ENCODE peak calls at places on chromosomes 13 and 19, in four cellular contexts. W, L, F and Y are unnamed samples. For H3K4me1, the result is how much of the 10 kb centered on the place peaks cover.

GRCh38 chr13:27117947-27118346 is 53.7 kb downstream of the USP12 start:
- DNase-seq in W (no peak), L (no peak), F (no peak), Y (no peak)

GRCh38 chr13:96417956-96418355 is 328.0 kb downstream of the HS6ST3 start:
- DNase-seq in W (no peak), L (no peak), F (no peak), Y (no peak)

GRCh38 chr13:35252536-35253205 is 223.8 kb downstream of the MAB21L1 start:
- DNase-seq in W (no peak), L (no peak), F (no peak), Y (no peak)

GRCh38 chr19:51094696-51095279 is 12.1 kb upstream of the KLK14 start:
- DNase-seq in W (peak), L (no peak), F (no peak), Y (no peak)

GRCh38 chr19:48490980-48491792 is 20.4 kb downstream of the LMTK3 start:
- DNase-seq in W (no peak), L (no peak), F (no peak), Y (no peak)

GRCh38 chr13:106520205-106521004 is 15.1 kb downstream of the EFNB2 start:
- DNase-seq in W (no peak), L (peak), F (no peak), Y (no peak)

GRCh38 chr19:2582984-2583956 is 107.3 kb downstream of the GADD45B start:
- DNase-seq in W (no peak), L (no peak), F (no peak), Y (no peak)

GRCh38 chr19:23981863-23982262 is 67.2 kb downstream of the ZNF726 start:
- DNase-seq in W (no peak), L (no peak), F (no peak), Y (no peak)

GRCh38 chr13:111458739-111459138 is 138.3 kb downstream of the TEX29 start:
- DNase-seq in W (no peak), L (no peak), F (no peak), Y (no peak)

GRCh38 chr19:8611391-8611883 is 922 bp upstream of the ADAMTS10 start:
- DNase-seq in W (no peak), L (no peak), F (no peak), Y (no peak)

GRCh38 chr13:109862627-109863026 is 76.2 kb upstream of the IRS2 start:
- DNase-seq in W (no peak), L (peak), F (no peak), Y (no peak)

GRCh38 chr19:8721334-8721733 is at the start of gene OR2Z1:
- DNase-seq in W (no peak), L (no peak), F (no peak), Y (no peak)

GRCh38 chr13:30274083-30274482 is 33.3 kb downstream of the KATNAL1 start:
- DNase-seq in W (no peak), L (no peak), F (no peak), Y (no peak)

GRCh38 chr19:31518626-31519025 is 169.4 kb upstream of the TSHZ3 start:
- DNase-seq in W (no peak), L (no peak), F (no peak), Y (no peak)

GRCh38 chr13:49690990-49691886 is at the start of gene EBPL:
- DNase-seq in W (peak), L (peak), F (peak), Y (peak)

GRCh38 chr13:69857188-69857821 is 250.3 kb upstream of the ATXN8OS start:
- DNase-seq in W (peak), L (peak), F (no peak), Y (peak)

GRCh38 chr19:37966211-37967072 is 59.4 kb downstream of the SIPA1L3 start:
- DNase-seq in W (no peak), L (peak), F (no peak), Y (no peak)

GRCh38 chr19:44580366-44580895 is 32.9 kb upstream of the IGSF23 start:
- DNase-seq in W (no peak), L (no peak), F (no peak), Y (no peak)

GRCh38 chr13:52455677-52456041 is 381 bp downstream of the CKAP2 start:
- DNase-seq in W (peak), L (peak), F (peak), Y (peak)

GRCh38 chr19:17755977-17756670 is 4.8 kb downstream of the FCHO1 start:
- DNase-seq in W (peak), L (peak), F (no peak), Y (no peak)

GRCh38 chr13:34258646-34259386 is 440.9 kb downstream of the RFC3 start:
- DNase-seq in W (no peak), L (no peak), F (no peak), Y (no peak)

GRCh38 chr19:8738377-8738776 is 16.9 kb downstream of the OR2Z1 start:
- DNase-seq in W (no peak), L (no peak), F (no peak), Y (no peak)

GRCh38 chr19:30084390-30084819 is 142.4 kb downstream of the URI1 start:
- DNase-seq in W (no peak), L (no peak), F (peak), Y (no peak)

GRCh38 chr13:24670927-24671326 is 9.3 kb upstream of the ATP12A start:
- DNase-seq in W (peak), L (no peak), F (no peak), Y (no peak)

GRCh38 chr19:1942078-1942933 is 1.3 kb downstream of the CSNK1G2 start:
- DNase-seq in W (peak), L (peak), F (peak), Y (no peak)

GRCh38 chr13:50229935-50230334 is 214.7 kb downstream of the KCNRG start:
- DNase-seq in W (no peak), L (no peak), F (no peak), Y (no peak)

GRCh38 chr19:38324431-38324830 is 4.8 kb downstream of the KCNK6 start:
- DNase-seq in W (no peak), L (no peak), F (no peak), Y (no peak)

GRCh38 chr19:37012093-37012745 is 66.0 kb upstream of the ZNF420 start:
- DNase-seq in W (no peak), L (no peak), F (no peak), Y (no peak)

GRCh38 chr13:49655906-49656305 is 27.6 kb downstream of the ARL11 start:
- DNase-seq in W (no peak), L (peak), F (no peak), Y (no peak)

GRCh38 chr19:56538761-56539263 is at the start of gene ZFP28:
- DNase-seq in W (no peak), L (no peak), F (peak), Y (no peak)

GRCh38 chr19:13033244-13033643 is 38.0 kb downstream of the NFIX start:
- DNase-seq in W (no peak), L (no peak), F (no peak), Y (no peak)

GRCh38 chr13:112809332-112810310 is 119.8 kb downstream of the ATP11A start:
- DNase-seq in W (no peak), L (no peak), F (no peak), Y (no peak)

GRCh38 chr19:38034153-38034835 is 127.3 kb downstream of the SIPA1L3 start:
- DNase-seq in W (no peak), L (peak), F (no peak), Y (no peak)

GRCh38 chr13:103976371-103976770 is 910.2 kb upstream of the SLC10A2 start:
- DNase-seq in W (no peak), L (no peak), F (no peak), Y (no peak)

DNA sequence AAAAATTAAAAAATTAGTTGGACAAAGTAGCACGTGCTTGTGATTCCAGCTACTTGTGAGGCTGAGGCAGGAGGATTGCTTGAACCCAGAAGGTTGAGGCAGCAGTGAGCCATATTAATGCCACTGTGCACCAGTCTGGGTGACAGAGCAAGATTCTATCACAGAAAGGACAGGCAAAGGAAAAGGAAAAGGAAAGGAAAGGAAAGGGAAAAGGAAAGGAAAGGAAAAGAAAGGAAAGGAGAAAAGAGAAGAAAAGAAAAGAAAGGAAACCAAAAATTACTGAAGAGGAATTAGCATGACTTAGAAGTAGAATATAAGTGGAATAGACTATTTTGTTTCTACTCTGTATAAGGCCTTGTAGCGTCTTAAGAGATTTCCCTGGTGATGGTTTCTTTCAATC is 122.3 kb downstream of the RBM26 start:
- DNase-seq in W (no peak), L (no peak), F (no peak), Y (no peak)
- H3K27ac ChIP-seq in W (no peak), L (no peak), F (no peak), Y (no peak)

GRCh38 chr19:19463348-19464117 is 51.8 kb downstream of the TSSK6 start:
- DNase-seq in W (no peak), L (peak), F (no peak), Y (no peak)
- H3K4me3 ChIP-seq in W (no peak), L (no peak), F (no peak), Y (no peak)

GRCh38 chr19:33461256-33462111 is 60.1 kb downstream of the PEPD start:
- DNase-seq in W (no peak), L (no peak), F (no peak), Y (no peak)
- H3K4me1 ChIP-seq in W (under half), L (under half), F (under half), Y (under half)

DNA sequence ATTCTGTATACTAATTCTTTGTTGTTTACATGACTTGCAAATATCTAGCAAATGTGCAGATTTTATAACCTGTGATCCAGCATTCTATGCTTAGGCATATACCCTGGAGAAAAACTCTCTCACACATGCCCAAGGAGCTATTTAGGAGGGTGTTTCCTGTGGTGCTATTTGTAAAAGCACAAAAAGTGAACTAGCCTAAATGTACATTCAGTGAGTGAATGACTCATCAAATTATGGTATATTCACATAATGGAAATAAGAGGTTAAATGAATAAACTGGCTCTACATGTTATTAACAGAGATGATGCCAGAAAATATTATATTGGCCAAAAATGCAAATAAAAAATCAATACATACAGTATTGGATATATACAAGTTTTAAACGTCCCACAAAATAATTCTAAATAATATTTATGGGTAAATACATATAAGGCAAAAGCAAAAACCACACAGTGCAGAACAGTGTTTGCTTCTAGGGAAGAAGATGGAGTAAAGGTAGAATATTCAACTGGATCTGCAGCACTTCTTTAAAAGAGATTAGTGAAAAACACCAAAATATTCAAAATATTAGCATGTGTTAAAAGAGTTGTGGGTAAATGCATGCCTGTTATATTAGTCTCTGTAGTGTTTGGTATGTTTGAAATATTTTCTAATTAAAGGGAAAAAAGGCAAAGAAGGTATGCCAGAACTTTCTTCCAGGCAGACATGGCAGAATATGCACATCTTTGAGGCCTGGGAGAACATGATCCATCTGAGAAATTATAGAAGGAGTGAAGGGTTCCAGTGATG is 344.8 kb downstream of the KLF5 start:
- DNase-seq in W (no peak), L (no peak), F (no peak), Y (no peak)
- H3K27ac ChIP-seq in W (no peak), L (no peak), F (no peak), Y (no peak)

GRCh38 chr19:53908106-53908932 is 759 bp upstream of the CACNG7 start:
- DNase-seq in W (peak), L (peak), F (no peak), Y (no peak)

GRCh38 chr19:53907690-53908089 is 1.4 kb upstream of the CACNG7 start:
- DNase-seq in W (no peak), L (no peak), F (no peak), Y (no peak)

GRCh38 chr19:53909471-53910169 is 542 bp downstream of the CACNG7 start:
- DNase-seq in W (peak), L (no peak), F (no peak), Y (no peak)

GRCh38 chr19:53908933-53909415 is at the start of gene CACNG7:
- DNase-seq in W (peak), L (no peak), F (no peak), Y (no peak)

GRCh38 chr19:53910170-53910518 is 1.1 kb downstream of the CACNG7 start:
- DNase-seq in W (peak), L (no peak), F (no peak), Y (no peak)
- H3K4me3 ChIP-seq in W (peak), L (peak), F (no peak), Y (peak)

GRCh38 chr19:46954502-46955004 is 65.1 kb upstream of the NPAS1 start:
- DNase-seq in W (no peak), L (no peak), F (no peak), Y (no peak)
- H3K4me1 ChIP-seq in W (under half), L (under half), F (half or more), Y (under half)